ENCODE peak calls at places on chromosomes 6 and 20, in seven cellular contexts. O is HCT116, E is GM12878, G is H1, V is K562, I is SK-N-SH, T is HepG2. L is an unnamed sample.

GRCh38 chr20:17613328-17614175 is 43.7 kb downstream of the DSTN start:
- DNase-seq in V (no peak), O (no peak), E (no peak), G (no peak), I (peak), T (no peak), L (no peak)

GRCh38 chr6:109523478-109523877 is 40.5 kb upstream of the ZBTB24 start:
- DNase-seq in I (no peak), T (no peak), V (no peak), E (no peak), G (no peak), O (no peak), L (no peak)

GRCh38 chr20:51647674-51648570 is 105.4 kb upstream of the NFATC2 start:
- DNase-seq in T (peak), V (no peak), G (no peak), I (no peak), E (no peak), O (no peak), L (no peak)

GRCh38 chr6:1313755-1314503 is 2.0 kb downstream of the FOXQ1 start:
- DNase-seq in V (no peak), O (peak), E (no peak), G (no peak), T (peak), I (peak), L (no peak)

GRCh38 chr6:108118791-108119211 is 44.3 kb upstream of the OSTM1 start:
- DNase-seq in I (peak), T (no peak), V (no peak), O (no peak), G (no peak), E (no peak), L (no peak)

GRCh38 chr20:51337126-51337805 is 205.3 kb downstream of the NFATC2 start:
- DNase-seq in O (no peak), G (no peak), E (no peak), T (no peak), V (no peak), I (no peak), L (no peak)

GRCh38 chr20:22248052-22248667 is 336.2 kb downstream of the FOXA2 start:
- DNase-seq in I (peak), T (peak), G (no peak), O (no peak), E (no peak), V (peak), L (no peak)

GRCh38 chr6:36897629-36898028 is 11.9 kb downstream of the C6orf89 start:
- DNase-seq in I (peak), G (no peak), T (peak), E (no peak), O (no peak), V (no peak), L (no peak)

GRCh38 chr20:5090191-5090590 is 29.6 kb downstream of the PCNA start:
- DNase-seq in V (no peak), G (no peak), I (no peak), O (no peak), T (no peak), E (no peak), L (no peak)

GRCh38 chr6:24960991-24961475 is 25.3 kb upstream of the RIPOR2 start:
- DNase-seq in T (no peak), O (no peak), I (no peak), V (no peak), G (no peak), E (no peak), L (no peak)

GRCh38 chr20:24580006-24580405 is 110.6 kb downstream of the SYNDIG1 start:
- DNase-seq in E (no peak), V (no peak), O (no peak), G (no peak), T (no peak), I (no peak), L (no peak)

GRCh38 chr6:42899871-42900270 is 16.0 kb upstream of the PTCRA start:
- DNase-seq in E (no peak), T (no peak), G (no peak), O (no peak), V (no peak), I (no peak), L (no peak)

GRCh38 chr6:157269261-157269794 is 54.0 kb downstream of the TMEM242 start:
- DNase-seq in V (no peak), O (no peak), I (no peak), E (no peak), T (no peak), G (no peak), L (peak)

GRCh38 chr20:62927128-62927705 is 912 bp upstream of the DIDO1 start:
- DNase-seq in O (no peak), I (no peak), V (no peak), G (no peak), E (no peak), T (peak), L (no peak)

GRCh38 chr6:10722570-10722819 is 375 bp upstream of the TMEM14C start:
- DNase-seq in E (no peak), O (no peak), T (no peak), G (no peak), V (no peak), I (no peak), L (no peak)

GRCh38 chr6:152459245-152459644 is 177.9 kb downstream of the SYNE1 start:
- DNase-seq in O (no peak), I (no peak), V (no peak), G (no peak), E (no peak), T (no peak), L (no peak)

DNA sequence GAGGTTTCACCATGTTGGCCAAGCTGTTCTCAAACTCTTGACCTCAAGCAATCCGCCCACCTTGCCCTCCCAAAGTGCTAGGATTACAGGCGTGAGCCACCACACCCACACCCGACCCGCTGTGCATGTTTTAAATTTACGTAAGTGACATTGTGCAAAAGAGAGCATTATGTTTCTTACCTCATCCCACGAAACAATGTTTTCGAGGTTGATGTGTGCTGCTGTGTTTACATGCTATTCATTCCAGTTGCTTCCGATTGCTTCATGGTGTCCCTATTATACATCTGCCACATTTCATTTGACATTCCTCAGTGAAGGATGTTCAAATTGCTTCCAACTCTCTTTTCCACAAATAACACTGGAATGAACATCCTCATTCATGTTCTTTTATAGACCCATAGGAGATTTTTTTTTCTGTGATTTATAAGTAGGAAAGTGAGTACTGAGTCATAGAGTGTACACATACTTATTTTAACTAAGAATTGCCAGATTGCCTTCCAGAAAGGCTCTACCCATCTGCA is 403.9 kb upstream of the JARID2 start:
- DNase-seq in I (no peak), G (no peak), O (no peak), E (no peak), T (no peak), V (no peak), L (no peak)
- TF ChIP-seq JUND in I (no peak), G (no peak), O (no peak), E (no peak), T (no peak), V (no peak), L (no peak)

DNA sequence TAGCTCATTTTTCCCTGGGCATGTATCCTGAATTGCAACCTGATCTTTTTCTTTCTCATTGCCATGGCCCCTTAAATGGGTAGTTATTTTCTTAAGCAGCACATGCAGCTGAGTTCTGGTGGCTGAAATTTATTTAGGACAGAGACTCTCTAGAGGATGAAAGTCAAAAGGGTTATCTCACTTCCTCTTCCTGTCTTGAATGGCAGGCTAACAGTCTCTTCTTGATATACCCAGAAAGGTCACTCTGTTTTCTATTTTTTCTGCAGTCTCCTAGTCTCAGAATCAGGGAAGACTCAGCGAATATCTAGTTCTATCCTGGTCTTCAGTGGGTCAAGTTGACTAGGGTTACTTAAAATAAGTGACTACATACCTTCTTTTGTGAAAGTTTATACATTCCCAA is 243.3 kb downstream of the EPHA7 start:
- DNase-seq in E (peak), I (no peak), T (no peak), V (no peak), O (no peak), G (no peak), L (no peak)
- TF ChIP-seq JUND in E (no peak), I (no peak), T (no peak), V (no peak), O (no peak), G (no peak), L (no peak)

GRCh38 chr6:35049885-35050284 is 91.3 kb downstream of the TCP11 start:
- DNase-seq in I (peak), T (no peak), V (peak), E (no peak), O (no peak), G (no peak), L (no peak)
- TF ChIP-seq JUND in I (no peak), T (no peak), V (no peak), E (no peak), O (no peak), G (no peak), L (no peak)

DNA sequence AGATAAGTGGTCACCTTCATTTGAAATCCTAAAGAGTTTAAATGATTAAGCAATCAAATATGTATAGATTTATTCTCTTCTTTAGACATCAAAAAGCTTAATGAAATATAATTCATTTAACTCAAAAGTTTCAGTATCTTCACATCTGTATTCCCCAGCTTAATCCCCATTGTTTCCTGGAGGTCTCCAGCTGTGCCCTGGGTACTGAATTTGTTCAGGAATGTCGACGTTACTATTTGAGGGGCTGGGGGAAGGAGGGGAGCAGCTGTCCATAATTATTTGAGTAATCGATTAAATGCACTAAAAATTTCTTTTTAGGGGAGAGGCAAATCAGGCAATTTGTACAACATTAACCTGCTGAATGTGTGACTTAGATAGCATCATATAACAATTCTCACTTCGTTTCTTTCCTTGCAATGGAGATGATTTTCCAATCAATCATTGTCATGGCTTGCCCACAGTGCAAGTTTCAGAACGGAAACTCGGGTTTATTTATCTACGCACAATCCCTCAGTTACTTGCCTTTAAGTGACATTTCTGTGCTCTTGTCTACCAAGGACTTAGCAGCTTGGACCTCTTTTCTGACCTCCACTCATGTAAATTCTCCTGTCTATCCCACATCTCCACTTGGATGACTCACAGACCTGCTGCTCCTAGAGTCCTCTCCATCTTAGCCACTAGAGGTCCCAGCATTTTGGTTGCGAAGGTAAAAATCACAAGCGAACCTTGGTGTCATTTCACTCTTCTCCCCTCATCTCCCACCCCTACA is 3.9 kb downstream of the DOK5 start:
- DNase-seq in T (peak), G (no peak), I (peak), O (peak), E (no peak), V (no peak), L (peak)
- TF ChIP-seq JUND in T (no peak), G (peak), I (no peak), O (no peak), E (no peak), V (no peak), L (no peak)